ENCODE peak calls at places on chromosomes 3 and 15, in five cellular contexts. One of them, this sample, is unnamed.

GRCh38 chr15:51321316-51321715 is 17.1 kb downstream of the CYP19A1 start:
- DNase-seq in GM12878: no peak
- DNase-seq in GM12891: no peak
- DNase-seq in K562: no peak
- DNase-seq in HepG2: no peak
- DNase-seq in this sample: no peak

GRCh38 chr3:111617912-111618601 is 22.9 kb upstream of the ZBED2 start:
- DNase-seq in K562: no peak
- DNase-seq in GM12878: no peak
- DNase-seq in HepG2: no peak
- DNase-seq in GM12891: no peak
- DNase-seq in this sample: no peak

GRCh38 chr15:41773332-41773728 is 954 bp upstream of the MAPKBP1 start:
- DNase-seq in GM12878: no peak
- DNase-seq in GM12891: no peak
- DNase-seq in HepG2: no peak
- DNase-seq in K562: no peak
- DNase-seq in this sample: no peak

GRCh38 chr15:83365370-83365938 is 81.0 kb upstream of the BNC1 start:
- DNase-seq in GM12878: no peak
- DNase-seq in K562: no peak
- DNase-seq in HepG2: no peak
- DNase-seq in GM12891: no peak
- DNase-seq in this sample: no peak

GRCh38 chr3:9669720-9670432 is 20.6 kb downstream of the MTMR14 start:
- DNase-seq in K562: no peak
- DNase-seq in GM12878: no peak
- DNase-seq in HepG2: no peak
- DNase-seq in GM12891: no peak
- DNase-seq in this sample: no peak

GRCh38 chr3:172300187-172300586 is 148.1 kb downstream of the GHSR start:
- DNase-seq in HepG2: no peak
- DNase-seq in GM12891: no peak
- DNase-seq in K562: no peak
- DNase-seq in GM12878: no peak
- DNase-seq in this sample: no peak

GRCh38 chr3:167992384-167992783 is 103.3 kb downstream of the GOLIM4 start:
- DNase-seq in GM12878: no peak
- DNase-seq in GM12891: no peak
- DNase-seq in K562: no peak
- DNase-seq in HepG2: no peak
- DNase-seq in this sample: no peak

GRCh38 chr15:74540135-74540760 is 772 bp upstream of the ARID3B start:
- DNase-seq in HepG2: peak; percentile 38
- DNase-seq in GM12891: no peak
- DNase-seq in K562: no peak
- DNase-seq in GM12878: no peak
- DNase-seq in this sample: no peak

GRCh38 chr15:58396181-58396580 is 35.6 kb upstream of the LIPC start:
- DNase-seq in GM12891: no peak
- DNase-seq in K562: no peak
- DNase-seq in GM12878: no peak
- DNase-seq in HepG2: no peak
- DNase-seq in this sample: no peak

GRCh38 chr3:160722331-160722730 is 33.7 kb upstream of the PPM1L start:
- DNase-seq in K562: no peak
- DNase-seq in GM12878: no peak
- DNase-seq in GM12891: no peak
- DNase-seq in HepG2: no peak
- DNase-seq in this sample: no peak

GRCh38 chr15:51935466-51936118 is 36.0 kb downstream of the LEO1 start:
- DNase-seq in K562: no peak
- DNase-seq in GM12878: peak; percentile 60
- DNase-seq in HepG2: no peak
- DNase-seq in GM12891: peak; percentile 47
- DNase-seq in this sample: peak; percentile 39

GRCh38 chr3:53202331-53203015 is 41.5 kb downstream of the PRKCD start:
- DNase-seq in HepG2: no peak
- DNase-seq in GM12878: no peak
- DNase-seq in GM12891: no peak
- DNase-seq in K562: no peak
- DNase-seq in this sample: no peak

GRCh38 chr3:96467639-96468038 is 346.8 kb upstream of the EPHA6 start:
- DNase-seq in K562: no peak
- DNase-seq in GM12878: no peak
- DNase-seq in HepG2: no peak
- DNase-seq in GM12891: no peak
- DNase-seq in this sample: no peak

GRCh38 chr15:80815076-80815475 is 35.9 kb downstream of the CEMIP start:
- DNase-seq in GM12891: no peak
- DNase-seq in GM12878: no peak
- DNase-seq in HepG2: no peak
- DNase-seq in K562: no peak
- DNase-seq in this sample: no peak

GRCh38 chr15:68672781-68673205 is 94.0 kb downstream of the CORO2B start:
- DNase-seq in GM12891: no peak
- DNase-seq in HepG2: no peak
- DNase-seq in GM12878: no peak
- DNase-seq in K562: no peak
- DNase-seq in this sample: no peak

GRCh38 chr15:58330836-58331561 is 100.8 kb upstream of the LIPC start:
- DNase-seq in K562: no peak
- DNase-seq in GM12878: no peak
- DNase-seq in GM12891: no peak
- DNase-seq in HepG2: peak; percentile 6
- DNase-seq in this sample: no peak

GRCh38 chr3:127488740-127489139 is 101.8 kb downstream of the TPRA1 start:
- DNase-seq in HepG2: no peak
- DNase-seq in GM12878: no peak
- DNase-seq in K562: no peak
- DNase-seq in GM12891: no peak
- DNase-seq in this sample: no peak

GRCh38 chr15:40322531-40323238 is 807 bp upstream of the INAFM2 start:
- DNase-seq in GM12878: no peak
- DNase-seq in GM12891: no peak
- DNase-seq in HepG2: peak; percentile 53
- DNase-seq in K562: no peak
- DNase-seq in this sample: no peak

GRCh38 chr3:16243706-16244490 is 20.8 kb downstream of the DPH3 start:
- DNase-seq in GM12891: no peak
- DNase-seq in GM12878: no peak
- DNase-seq in K562: no peak
- DNase-seq in HepG2: no peak
- DNase-seq in this sample: no peak

GRCh38 chr15:39747326-39747725 is 35.3 kb downstream of the FSIP1 start:
- DNase-seq in K562: no peak
- DNase-seq in HepG2: no peak
- DNase-seq in GM12891: no peak
- DNase-seq in GM12878: no peak
- DNase-seq in this sample: no peak

GRCh38 chr15:90291679-90292356 is 26.3 kb downstream of the NGRN start:
- DNase-seq in K562: peak; percentile 89
- DNase-seq in HepG2: peak; percentile 50
- DNase-seq in GM12878: no peak
- DNase-seq in GM12891: no peak
- DNase-seq in this sample: peak; percentile 31

GRCh38 chr3:60809857-60810256 is 441.4 kb downstream of the FHIT start:
- DNase-seq in K562: no peak
- DNase-seq in GM12878: no peak
- DNase-seq in GM12891: no peak
- DNase-seq in HepG2: peak; percentile 16
- DNase-seq in this sample: no peak

GRCh38 chr3:182078929-182079328 is 367.2 kb downstream of the SOX2 start:
- DNase-seq in GM12891: no peak
- DNase-seq in K562: no peak
- DNase-seq in GM12878: no peak
- DNase-seq in HepG2: no peak
- DNase-seq in this sample: no peak

GRCh38 chr3:54067060-54067459 is 55.3 kb upstream of the CACNA2D3 start:
- DNase-seq in GM12878: no peak
- DNase-seq in K562: no peak
- DNase-seq in HepG2: no peak
- DNase-seq in GM12891: no peak
- DNase-seq in this sample: no peak

GRCh38 chr3:193831495-193832455 is 238.8 kb downstream of the OPA1 start:
- DNase-seq in GM12891: peak; percentile 21
- DNase-seq in K562: no peak
- DNase-seq in GM12878: peak; percentile 56
- DNase-seq in HepG2: no peak
- DNase-seq in this sample: peak; percentile 27

GRCh38 chr3:43455233-43455632 is 166.6 kb downstream of the ANO10 start:
- DNase-seq in GM12878: no peak
- DNase-seq in GM12891: no peak
- DNase-seq in HepG2: peak; percentile 52
- DNase-seq in K562: peak; percentile 14
- DNase-seq in this sample: no peak

GRCh38 chr3:151592287-151592686 is 131.4 kb upstream of the IGSF10 start:
- DNase-seq in K562: no peak
- DNase-seq in HepG2: no peak
- DNase-seq in GM12891: no peak
- DNase-seq in GM12878: no peak
- DNase-seq in this sample: no peak

GRCh38 chr3:126541628-126542339 is 16.9 kb downstream of the C3orf22 start:
- DNase-seq in GM12878: no peak
- DNase-seq in HepG2: no peak
- DNase-seq in K562: no peak
- DNase-seq in GM12891: no peak
- DNase-seq in this sample: no peak

GRCh38 chr3:21170964-21171363 is 580.0 kb downstream of the ZNF385D start:
- DNase-seq in GM12878: no peak
- DNase-seq in K562: no peak
- DNase-seq in HepG2: no peak
- DNase-seq in GM12891: no peak
- DNase-seq in this sample: no peak

GRCh38 chr3:14517601-14518431 is 22.3 kb downstream of the GRIP2 start:
- DNase-seq in GM12878: no peak
- DNase-seq in HepG2: no peak
- DNase-seq in GM12891: no peak
- DNase-seq in K562: no peak
- DNase-seq in this sample: no peak

GRCh38 chr3:83033123-83033522 is 1271.7 kb upstream of the GBE1 start:
- DNase-seq in K562: no peak
- DNase-seq in HepG2: no peak
- DNase-seq in GM12891: no peak
- DNase-seq in GM12878: no peak
- DNase-seq in this sample: no peak

GRCh38 chr15:42131826-42132806 is 24.3 kb downstream of the PLA2G4F start:
- DNase-seq in GM12878: no peak
- DNase-seq in K562: peak; percentile 4
- DNase-seq in HepG2: no peak
- DNase-seq in GM12891: no peak
- DNase-seq in this sample: no peak

GRCh38 chr3:42177068-42177800 is 86.1 kb downstream of the TRAK1 start:
- DNase-seq in GM12878: no peak
- DNase-seq in HepG2: no peak
- DNase-seq in K562: no peak
- DNase-seq in GM12891: no peak
- DNase-seq in this sample: no peak

GRCh38 chr3:128378631-128379347 is 87.9 kb downstream of the DNAJB8 start:
- DNase-seq in GM12878: no peak
- DNase-seq in GM12891: no peak
- DNase-seq in HepG2: no peak
- DNase-seq in K562: no peak
- DNase-seq in this sample: no peak

GRCh38 chr3:13285007-13285567 is 135.0 kb downstream of the NUP210 start:
- DNase-seq in GM12891: no peak
- DNase-seq in K562: no peak
- DNase-seq in GM12878: no peak
- DNase-seq in HepG2: no peak
- DNase-seq in this sample: no peak

GRCh38 chr3:115825046-115825445 is 201.7 kb downstream of the GAP43 start:
- DNase-seq in K562: no peak
- DNase-seq in GM12891: no peak
- DNase-seq in GM12878: no peak
- DNase-seq in HepG2: peak; percentile 55
- DNase-seq in this sample: no peak
- TF ChIP-seq TAF1 in K562: no peak
- TF ChIP-seq TAF1 in GM12891: no peak
- TF ChIP-seq TAF1 in GM12878: no peak
- TF ChIP-seq TAF1 in HepG2: no peak
- TF ChIP-seq TAF1 in this sample: no peak

GRCh38 chr15:78012643-78013077 is 64.9 kb downstream of the TBC1D2B start:
- DNase-seq in GM12891: no peak
- DNase-seq in K562: no peak
- DNase-seq in HepG2: peak; percentile 66
- DNase-seq in GM12878: no peak
- DNase-seq in this sample: no peak
- TF ChIP-seq POLR2A in GM12891: no peak
- TF ChIP-seq POLR2A in K562: no peak
- TF ChIP-seq POLR2A in HepG2: no peak
- TF ChIP-seq POLR2A in GM12878: no peak
- TF ChIP-seq POLR2A in this sample: no peak

GRCh38 chr3:4748701-4749378 is 230.4 kb upstream of the BHLHE40 start:
- DNase-seq in GM12891: no peak
- DNase-seq in HepG2: peak; percentile 78
- DNase-seq in GM12878: no peak
- DNase-seq in K562: no peak
- DNase-seq in this sample: no peak
- TF ChIP-seq POLR2AphosphoS5 in GM12891: peak; percentile 16
- TF ChIP-seq POLR2AphosphoS5 in HepG2: no peak
- TF ChIP-seq POLR2AphosphoS5 in GM12878: no peak
- TF ChIP-seq POLR2AphosphoS5 in K562: no peak
- TF ChIP-seq POLR2AphosphoS5 in this sample: no peak

GRCh38 chr3:81985996-81986723 is 224.7 kb upstream of the GBE1 start:
- DNase-seq in HepG2: peak; percentile 74
- DNase-seq in GM12878: no peak
- DNase-seq in K562: peak; percentile 8
- DNase-seq in GM12891: no peak
- DNase-seq in this sample: no peak

GRCh38 chr3:81995334-81995733 is 233.9 kb upstream of the GBE1 start:
- DNase-seq in HepG2: no peak
- DNase-seq in GM12891: no peak
- DNase-seq in K562: no peak
- DNase-seq in GM12878: no peak
- DNase-seq in this sample: no peak

GRCh38 chr3:81989274-81989673 is 227.8 kb upstream of the GBE1 start:
- DNase-seq in HepG2: no peak
- DNase-seq in GM12891: no peak
- DNase-seq in GM12878: no peak
- DNase-seq in K562: no peak
- DNase-seq in this sample: no peak

DNA sequence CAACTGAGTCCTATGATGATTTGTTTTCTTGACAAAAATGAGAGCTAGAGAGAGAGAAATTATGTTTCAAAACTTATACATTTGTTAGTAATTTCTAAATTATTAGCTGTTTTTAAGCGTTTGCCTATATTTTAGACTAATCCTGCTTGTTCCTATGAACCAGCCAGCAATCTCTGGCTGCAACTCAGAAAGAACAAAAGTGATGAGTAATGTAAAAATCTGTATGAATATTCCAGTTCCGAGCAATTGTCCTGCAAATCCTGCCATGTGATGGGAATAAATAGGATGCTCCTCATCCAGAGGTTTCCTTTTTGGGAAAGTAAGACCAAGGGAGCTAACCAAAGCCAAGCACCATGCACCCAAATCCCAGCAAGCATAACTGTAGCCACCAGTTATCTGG is 228.3 kb upstream of the GBE1 start:
- DNase-seq in K562: no peak
- DNase-seq in GM12891: no peak
- DNase-seq in GM12878: no peak
- DNase-seq in HepG2: no peak
- DNase-seq in this sample: no peak
- TF ChIP-seq TAF1 in K562: no peak
- TF ChIP-seq TAF1 in GM12891: no peak
- TF ChIP-seq TAF1 in GM12878: no peak
- TF ChIP-seq TAF1 in HepG2: no peak
- TF ChIP-seq TAF1 in this sample: no peak

GRCh38 chr3:71582612-71583568 is 638 bp downstream of the FOXP1 start:
- DNase-seq in K562: peak; percentile 49
- DNase-seq in GM12878: no peak
- DNase-seq in GM12891: no peak
- DNase-seq in HepG2: peak; percentile 75
- DNase-seq in this sample: no peak
- TF ChIP-seq POLR2A in K562: peak; percentile 52
- TF ChIP-seq POLR2A in GM12878: no peak
- TF ChIP-seq POLR2A in GM12891: no peak
- TF ChIP-seq POLR2A in HepG2: peak; percentile 27
- TF ChIP-seq POLR2A in this sample: no peak